ENCODE peak calls at places on chromosomes 16 and 17, in seven cellular contexts. Z is mesendoderm, M is H9, C is neuronal stem cell, Y is trophoblast cell, P is IMR-90, H is mesenchymal stem cell. E is an unnamed sample.

GRCh38 chr17:78628547-78629435 is 51.6 kb upstream of the DNAH17 start:
- DNase-seq in Z (no peak), M (no peak), C (no peak), Y (no peak), P (no peak), H (no peak), E (no peak)

GRCh38 chr16:69240336-69240735 is 53.4 kb downstream of the SNTB2 start:
- DNase-seq in Z (no peak), M (no peak), C (no peak), Y (no peak), P (peak; percentile 73), H (peak; percentile 39), E (no peak)

GRCh38 chr17:73956595-73957465 is 246.6 kb upstream of the RPL38 start:
- DNase-seq in Z (peak; percentile 94), M (peak; percentile 95), C (peak; percentile 68), Y (peak; percentile 54), P (no peak), H (no peak), E (peak; percentile 94)

GRCh38 chr16:70740919-70741778 is 55.3 kb upstream of the MTSS2 start:
- DNase-seq in Z (no peak), M (no peak), C (no peak), Y (no peak), P (peak; percentile 87), H (peak; percentile 88), E (no peak)

GRCh38 chr17:39761861-39762496 is 24.2 kb downstream of the GRB7 start:
- DNase-seq in Z (no peak), M (no peak), C (no peak), Y (no peak), P (no peak), H (no peak), E (no peak)

GRCh38 chr17:66255112-66255511 is 25.9 kb upstream of the APOH start:
- DNase-seq in Z (peak; percentile 72), M (no peak), C (peak; percentile 37), Y (peak; percentile 19), P (peak; percentile 83), H (peak; percentile 83), E (no peak)

GRCh38 chr17:42362245-42362961 is 25.8 kb downstream of the STAT3 start:
- DNase-seq in Z (no peak), M (no peak), C (no peak), Y (peak; percentile 23), P (no peak), H (no peak), E (no peak)

GRCh38 chr17:40602445-40603443 is 37.5 kb upstream of the CCR7 start:
- DNase-seq in Z (no peak), M (no peak), C (no peak), Y (no peak), P (no peak), H (peak; percentile 56), E (no peak)

GRCh38 chr17:45138911-45139532 is 3.5 kb downstream of the ACBD4 start:
- DNase-seq in Z (peak; percentile 49), M (peak; percentile 41), C (no peak), Y (no peak), P (no peak), H (no peak), E (no peak)

GRCh38 chr16:52573365-52574104 is 26.6 kb upstream of the TOX3 start:
- DNase-seq in Z (no peak), M (no peak), C (no peak), Y (no peak), P (no peak), H (no peak), E (no peak)

GRCh38 chr17:58311429-58311894 is 17.1 kb downstream of the TSPOAP1 start:
- DNase-seq in Z (no peak), M (no peak), C (no peak), Y (no peak), P (no peak), H (no peak), E (no peak)

GRCh38 chr17:32794533-32795246 is 82.2 kb downstream of the MYO1D start:
- DNase-seq in Z (peak; percentile 48), M (no peak), C (no peak), Y (no peak), P (no peak), H (no peak), E (no peak)

GRCh38 chr17:56810286-56810781 is 23.4 kb downstream of the C17orf67 start:
- DNase-seq in Z (no peak), M (no peak), C (no peak), Y (no peak), P (no peak), H (no peak), E (no peak)

GRCh38 chr16:52912565-52913173 is 140.0 kb downstream of the CHD9NB start:
- DNase-seq in Z (peak; percentile 83), M (peak; percentile 80), C (peak; percentile 66), Y (peak; percentile 18), P (peak; percentile 49), H (peak; percentile 31), E (peak; percentile 33)

GRCh38 chr16:72542103-72542502 is 370.1 kb upstream of the PMFBP1 start:
- DNase-seq in Z (no peak), M (no peak), C (no peak), Y (no peak), P (no peak), H (no peak), E (no peak)

GRCh38 chr17:81713004-81713555 is 996 bp downstream of the SLC25A10 start:
- DNase-seq in Z (no peak), M (no peak), C (no peak), Y (no peak), P (no peak), H (no peak), E (no peak)

GRCh38 chr16:72094266-72094610 is 591 bp downstream of the DHX38 start:
- DNase-seq in Z (peak; percentile 49), M (no peak), C (no peak), Y (no peak), P (no peak), H (no peak), E (no peak)

GRCh38 chr17:42027961-42028790 is 8.3 kb downstream of the NKIRAS2 start:
- DNase-seq in Z (peak; percentile 86), M (peak; percentile 89), C (no peak), Y (no peak), P (no peak), H (no peak), E (peak; percentile 77)

GRCh38 chr16:54282202-54282922 is 4.2 kb downstream of the IRX3 start:
- DNase-seq in Z (peak; percentile 71), M (peak; percentile 63), C (peak; percentile 70), Y (no peak), P (no peak), H (no peak), E (no peak)

GRCh38 chr17:40493697-40494096 is 7.7 kb downstream of the TNS4 start:
- DNase-seq in Z (no peak), M (no peak), C (no peak), Y (no peak), P (no peak), H (no peak), E (no peak)

GRCh38 chr16:10656618-10657017 is 38.1 kb downstream of the TEKT5 start:
- DNase-seq in Z (no peak), M (no peak), C (no peak), Y (no peak), P (no peak), H (no peak), E (no peak)
- H2BK5ac ChIP-seq in Z (no peak overlapping the region), M (no peak overlapping the region), C (no peak overlapping the region), Y (no peak overlapping the region), P (no peak overlapping the region), H (no peak overlapping the region), E (no peak overlapping the region)

GRCh38 chr16:7713244-7713643 is 380.6 kb downstream of the RBFOX1 start:
- DNase-seq in Z (no peak), M (no peak), C (no peak), Y (no peak), P (no peak), H (no peak), E (no peak)

GRCh38 chr16:7714775-7715174 is 382.1 kb downstream of the RBFOX1 start:
- DNase-seq in Z (no peak), M (no peak), C (no peak), Y (no peak), P (no peak), H (no peak), E (no peak)

GRCh38 chr16:7722761-7723160 is 390.1 kb downstream of the RBFOX1 start:
- DNase-seq in Z (peak; percentile 50), M (no peak), C (no peak), Y (no peak), P (no peak), H (no peak), E (no peak)

DNA sequence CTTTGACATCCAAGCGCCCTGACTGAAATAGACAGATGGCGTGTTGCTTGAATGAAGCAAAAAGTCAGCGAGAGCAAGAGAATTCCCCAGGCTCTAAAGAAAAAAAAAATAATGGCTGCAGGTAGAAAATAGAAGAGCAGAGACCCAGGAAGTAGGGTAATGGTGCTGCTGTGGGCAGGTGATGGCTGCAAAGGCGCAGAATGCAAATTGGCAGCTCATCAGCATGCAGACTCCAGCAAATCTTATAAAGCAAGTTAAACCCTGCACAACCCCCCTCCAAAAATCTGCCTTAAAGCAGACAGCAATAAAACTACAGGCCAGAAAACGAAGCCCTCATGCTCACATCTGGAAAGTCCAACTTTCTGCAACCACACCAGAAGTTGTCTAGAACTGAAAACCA is 384.3 kb downstream of the RBFOX1 start:
- DNase-seq in Z (no peak), M (no peak), C (no peak), Y (no peak), P (no peak), H (no peak), E (no peak)
- H2BK120ac ChIP-seq in Z (no peak overlapping the region), M (no peak overlapping the region), C (no peak overlapping the region), Y (no peak overlapping the region), P (no peak overlapping the region), H (no peak overlapping the region), E (no peak overlapping the region)

GRCh38 chr16:57999971-58000705 is at the start of gene ZNF319:
- DNase-seq in Z (peak; percentile 33), M (no peak), C (no peak), Y (peak; percentile 14), P (no peak), H (no peak), E (no peak)

GRCh38 chr16:58001781-58002410 is 689 bp downstream of the USB1 start:
- DNase-seq in Z (no peak), M (no peak), C (no peak), Y (no peak), P (no peak), H (no peak), E (no peak)

GRCh38 chr16:58000706-58001676 is at the start of gene USB1:
- DNase-seq in Z (peak; percentile 96), M (peak; percentile 94), C (peak; percentile 89), Y (peak; percentile 93), P (peak; percentile 73), H (peak; percentile 89), E (peak; percentile 85)

GRCh38 chr16:58002411-58002790 is 1.2 kb downstream of the USB1 start:
- DNase-seq in Z (no peak), M (no peak), C (no peak), Y (no peak), P (no peak), H (no peak), E (no peak)

GRCh38 chr16:58002936-58003335 is 1.7 kb downstream of the USB1 start:
- DNase-seq in Z (no peak), M (no peak), C (no peak), Y (no peak), P (no peak), H (no peak), E (no peak)
- H2BK5ac ChIP-seq in Z (no peak overlapping the region), M (no peak overlapping the region), C (no peak overlapping the region), Y (no peak overlapping the region), P (no peak overlapping the region), H (no peak overlapping the region), E (no peak overlapping the region)

DNA sequence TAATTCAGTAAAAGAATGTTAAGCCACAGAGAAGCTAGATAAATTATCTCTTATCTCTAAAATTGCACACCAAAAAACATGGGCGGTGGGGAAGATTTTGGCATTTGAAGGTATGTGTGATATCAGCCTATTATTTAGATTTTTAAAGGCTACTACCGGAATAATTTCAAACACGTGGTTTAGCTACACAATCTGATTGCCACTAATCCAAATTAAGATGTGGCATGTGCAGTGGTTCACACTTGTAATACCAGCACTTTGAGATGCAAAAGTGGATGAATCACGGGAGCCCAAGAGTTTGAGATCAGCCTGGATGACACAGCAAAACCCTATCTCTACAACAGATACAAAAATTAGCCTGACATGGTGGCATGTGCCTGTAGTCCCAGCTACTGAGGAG is 584.5 kb downstream of the HS3ST4 start:
- DNase-seq in Z (peak; percentile 7), M (no peak), C (no peak), Y (no peak), P (no peak), H (no peak), E (no peak)
- H2BK120ac ChIP-seq in Z (no peak overlapping the region), M (no peak overlapping the region), C (no peak overlapping the region), Y (no peak overlapping the region), P (no peak overlapping the region), H (no peak overlapping the region), E (no peak overlapping the region)